ENCODE peak calls at places on chromosome X, in ten cellular contexts. One of them, this sample, is unnamed.

GRCh38 chrX:110310000-110310790 is 7.7 kb downstream of the AMMECR1 start:
- DNase-seq in NAMALWA: no peak
- DNase-seq in activated B cell treated with CpG ODN at 0.5 μM for 24 hours: no peak
- DNase-seq in effector memory CD8-positive, alpha-beta T cell: no peak
- DNase-seq in stimulated activated CD4-positive, alpha-beta T cell treated with anti-CD3 and anti-CD28 coated beads, Interleukin-2, amount 100 ng/mL, for 24 hours: no peak
- DNase-seq in AG09309: no peak
- DNase-seq in DMS153: peak
- DNase-seq in cardiac fibroblast: no peak
- DNase-seq in pancreas: no peak
- DNase-seq in RWPE1: no peak
- DNase-seq in this sample: no peak

GRCh38 chrX:9948406-9948805 is 18.8 kb upstream of the CLDN34 start:
- DNase-seq in NAMALWA: no peak
- DNase-seq in activated B cell treated with CpG ODN at 0.5 μM for 24 hours: no peak
- DNase-seq in effector memory CD8-positive, alpha-beta T cell: no peak
- DNase-seq in stimulated activated CD4-positive, alpha-beta T cell treated with anti-CD3 and anti-CD28 coated beads, Interleukin-2, amount 100 ng/mL, for 24 hours: no peak
- DNase-seq in AG09309: no peak
- DNase-seq in DMS153: no peak
- DNase-seq in cardiac fibroblast: peak
- DNase-seq in pancreas: no peak
- DNase-seq in RWPE1: no peak
- DNase-seq in this sample: no peak

GRCh38 chrX:106619797-106620196 is 8.0 kb downstream of the RADX start:
- DNase-seq in NAMALWA: peak
- DNase-seq in activated B cell treated with CpG ODN at 0.5 μM for 24 hours: no peak
- DNase-seq in effector memory CD8-positive, alpha-beta T cell: no peak
- DNase-seq in stimulated activated CD4-positive, alpha-beta T cell treated with anti-CD3 and anti-CD28 coated beads, Interleukin-2, amount 100 ng/mL, for 24 hours: no peak
- DNase-seq in AG09309: no peak
- DNase-seq in DMS153: no peak
- DNase-seq in cardiac fibroblast: peak
- DNase-seq in pancreas: no peak
- DNase-seq in RWPE1: no peak
- DNase-seq in this sample: no peak

GRCh38 chrX:10175317-10175871 is 18.6 kb downstream of the CLCN4 start:
- DNase-seq in NAMALWA: no peak
- DNase-seq in activated B cell treated with CpG ODN at 0.5 μM for 24 hours: no peak
- DNase-seq in effector memory CD8-positive, alpha-beta T cell: no peak
- DNase-seq in stimulated activated CD4-positive, alpha-beta T cell treated with anti-CD3 and anti-CD28 coated beads, Interleukin-2, amount 100 ng/mL, for 24 hours: no peak
- DNase-seq in AG09309: peak
- DNase-seq in DMS153: no peak
- DNase-seq in cardiac fibroblast: peak
- DNase-seq in pancreas: no peak
- DNase-seq in RWPE1: no peak
- DNase-seq in this sample: no peak

GRCh38 chrX:17632942-17633341 is 104.4 kb upstream of the SCML1 start:
- DNase-seq in NAMALWA: no peak
- DNase-seq in activated B cell treated with CpG ODN at 0.5 μM for 24 hours: no peak
- DNase-seq in effector memory CD8-positive, alpha-beta T cell: no peak
- DNase-seq in stimulated activated CD4-positive, alpha-beta T cell treated with anti-CD3 and anti-CD28 coated beads, Interleukin-2, amount 100 ng/mL, for 24 hours: no peak
- DNase-seq in AG09309: no peak
- DNase-seq in DMS153: no peak
- DNase-seq in cardiac fibroblast: no peak
- DNase-seq in pancreas: no peak
- DNase-seq in RWPE1: peak
- DNase-seq in this sample: no peak

GRCh38 chrX:1419545-1420355 is 27.8 kb upstream of the SLC25A6 start:
- DNase-seq in NAMALWA: no peak
- DNase-seq in activated B cell treated with CpG ODN at 0.5 μM for 24 hours: no peak
- DNase-seq in effector memory CD8-positive, alpha-beta T cell: no peak
- DNase-seq in stimulated activated CD4-positive, alpha-beta T cell treated with anti-CD3 and anti-CD28 coated beads, Interleukin-2, amount 100 ng/mL, for 24 hours: no peak
- DNase-seq in AG09309: no peak
- DNase-seq in DMS153: no peak
- DNase-seq in cardiac fibroblast: no peak
- DNase-seq in pancreas: peak
- DNase-seq in RWPE1: no peak
- DNase-seq in this sample: no peak

GRCh38 chrX:31580726-31581125 is 508.9 kb upstream of the FTHL17 start:
- DNase-seq in NAMALWA: no peak
- DNase-seq in activated B cell treated with CpG ODN at 0.5 μM for 24 hours: no peak
- DNase-seq in effector memory CD8-positive, alpha-beta T cell: no peak
- DNase-seq in stimulated activated CD4-positive, alpha-beta T cell treated with anti-CD3 and anti-CD28 coated beads, Interleukin-2, amount 100 ng/mL, for 24 hours: no peak
- DNase-seq in AG09309: peak
- DNase-seq in DMS153: no peak
- DNase-seq in cardiac fibroblast: peak
- DNase-seq in pancreas: no peak
- DNase-seq in RWPE1: peak
- DNase-seq in this sample: no peak

GRCh38 chrX:43693602-43694406 is 37.7 kb downstream of the MAOA start:
- DNase-seq in NAMALWA: no peak
- DNase-seq in activated B cell treated with CpG ODN at 0.5 μM for 24 hours: no peak
- DNase-seq in effector memory CD8-positive, alpha-beta T cell: no peak
- DNase-seq in stimulated activated CD4-positive, alpha-beta T cell treated with anti-CD3 and anti-CD28 coated beads, Interleukin-2, amount 100 ng/mL, for 24 hours: no peak
- DNase-seq in AG09309: no peak
- DNase-seq in DMS153: peak
- DNase-seq in cardiac fibroblast: no peak
- DNase-seq in pancreas: no peak
- DNase-seq in RWPE1: no peak
- DNase-seq in this sample: no peak

GRCh38 chrX:69149466-69150293 is 15.6 kb downstream of the PJA1 start:
- DNase-seq in NAMALWA: no peak
- DNase-seq in activated B cell treated with CpG ODN at 0.5 μM for 24 hours: no peak
- DNase-seq in effector memory CD8-positive, alpha-beta T cell: no peak
- DNase-seq in stimulated activated CD4-positive, alpha-beta T cell treated with anti-CD3 and anti-CD28 coated beads, Interleukin-2, amount 100 ng/mL, for 24 hours: no peak
- DNase-seq in AG09309: no peak
- DNase-seq in DMS153: no peak
- DNase-seq in cardiac fibroblast: no peak
- DNase-seq in pancreas: no peak
- DNase-seq in RWPE1: no peak
- DNase-seq in this sample: no peak

GRCh38 chrX:56564182-56564885 is 907 bp downstream of the UBQLN2 start:
- DNase-seq in NAMALWA: peak
- DNase-seq in activated B cell treated with CpG ODN at 0.5 μM for 24 hours: no peak
- DNase-seq in effector memory CD8-positive, alpha-beta T cell: no peak
- DNase-seq in stimulated activated CD4-positive, alpha-beta T cell treated with anti-CD3 and anti-CD28 coated beads, Interleukin-2, amount 100 ng/mL, for 24 hours: peak
- DNase-seq in AG09309: no peak
- DNase-seq in DMS153: no peak
- DNase-seq in cardiac fibroblast: peak
- DNase-seq in pancreas: peak
- DNase-seq in RWPE1: peak
- DNase-seq in this sample: peak

GRCh38 chrX:9327086-9327746 is 137.6 kb upstream of the TBL1X start:
- DNase-seq in NAMALWA: no peak
- DNase-seq in activated B cell treated with CpG ODN at 0.5 μM for 24 hours: no peak
- DNase-seq in effector memory CD8-positive, alpha-beta T cell: no peak
- DNase-seq in stimulated activated CD4-positive, alpha-beta T cell treated with anti-CD3 and anti-CD28 coated beads, Interleukin-2, amount 100 ng/mL, for 24 hours: no peak
- DNase-seq in AG09309: no peak
- DNase-seq in DMS153: no peak
- DNase-seq in cardiac fibroblast: no peak
- DNase-seq in pancreas: no peak
- DNase-seq in RWPE1: no peak
- DNase-seq in this sample: no peak

GRCh38 chrX:30713061-30713525 is 59.9 kb downstream of the GK start:
- DNase-seq in NAMALWA: peak
- DNase-seq in activated B cell treated with CpG ODN at 0.5 μM for 24 hours: no peak
- DNase-seq in effector memory CD8-positive, alpha-beta T cell: peak
- DNase-seq in stimulated activated CD4-positive, alpha-beta T cell treated with anti-CD3 and anti-CD28 coated beads, Interleukin-2, amount 100 ng/mL, for 24 hours: peak
- DNase-seq in AG09309: peak
- DNase-seq in DMS153: peak
- DNase-seq in cardiac fibroblast: peak
- DNase-seq in pancreas: no peak
- DNase-seq in RWPE1: peak
- DNase-seq in this sample: peak

GRCh38 chrX:108397627-108398392 is 40.4 kb downstream of the COL4A6 start:
- DNase-seq in NAMALWA: no peak
- DNase-seq in activated B cell treated with CpG ODN at 0.5 μM for 24 hours: no peak
- DNase-seq in effector memory CD8-positive, alpha-beta T cell: no peak
- DNase-seq in stimulated activated CD4-positive, alpha-beta T cell treated with anti-CD3 and anti-CD28 coated beads, Interleukin-2, amount 100 ng/mL, for 24 hours: no peak
- DNase-seq in AG09309: no peak
- DNase-seq in DMS153: no peak
- DNase-seq in cardiac fibroblast: peak
- DNase-seq in pancreas: no peak
- DNase-seq in RWPE1: peak
- DNase-seq in this sample: no peak

GRCh38 chrX:130097507-130098201 is 12.6 kb downstream of the ELF4 start:
- DNase-seq in NAMALWA: no peak
- DNase-seq in activated B cell treated with CpG ODN at 0.5 μM for 24 hours: no peak
- DNase-seq in effector memory CD8-positive, alpha-beta T cell: peak
- DNase-seq in stimulated activated CD4-positive, alpha-beta T cell treated with anti-CD3 and anti-CD28 coated beads, Interleukin-2, amount 100 ng/mL, for 24 hours: no peak
- DNase-seq in AG09309: no peak
- DNase-seq in DMS153: no peak
- DNase-seq in cardiac fibroblast: no peak
- DNase-seq in pancreas: no peak
- DNase-seq in RWPE1: no peak
- DNase-seq in this sample: no peak

GRCh38 chrX:53284684-53285447 is 3.5 kb upstream of the IQSEC2 start:
- DNase-seq in NAMALWA: peak
- DNase-seq in activated B cell treated with CpG ODN at 0.5 μM for 24 hours: peak
- DNase-seq in effector memory CD8-positive, alpha-beta T cell: peak
- DNase-seq in stimulated activated CD4-positive, alpha-beta T cell treated with anti-CD3 and anti-CD28 coated beads, Interleukin-2, amount 100 ng/mL, for 24 hours: peak
- DNase-seq in AG09309: no peak
- DNase-seq in DMS153: no peak
- DNase-seq in cardiac fibroblast: peak
- DNase-seq in pancreas: peak
- DNase-seq in RWPE1: no peak
- DNase-seq in this sample: peak

GRCh38 chrX:133985164-133986007 is at the start of gene GPC3:
- DNase-seq in NAMALWA: no peak
- DNase-seq in activated B cell treated with CpG ODN at 0.5 μM for 24 hours: peak
- DNase-seq in effector memory CD8-positive, alpha-beta T cell: peak
- DNase-seq in stimulated activated CD4-positive, alpha-beta T cell treated with anti-CD3 and anti-CD28 coated beads, Interleukin-2, amount 100 ng/mL, for 24 hours: peak
- DNase-seq in AG09309: no peak
- DNase-seq in DMS153: peak
- DNase-seq in cardiac fibroblast: peak
- DNase-seq in pancreas: peak
- DNase-seq in RWPE1: peak
- DNase-seq in this sample: peak

GRCh38 chrX:154307207-154307606 is 11.6 kb downstream of the TKTL1 start:
- DNase-seq in NAMALWA: no peak
- DNase-seq in activated B cell treated with CpG ODN at 0.5 μM for 24 hours: no peak
- DNase-seq in effector memory CD8-positive, alpha-beta T cell: no peak
- DNase-seq in stimulated activated CD4-positive, alpha-beta T cell treated with anti-CD3 and anti-CD28 coated beads, Interleukin-2, amount 100 ng/mL, for 24 hours: no peak
- DNase-seq in AG09309: no peak
- DNase-seq in DMS153: no peak
- DNase-seq in cardiac fibroblast: no peak
- DNase-seq in pancreas: no peak
- DNase-seq in RWPE1: no peak
- DNase-seq in this sample: no peak

GRCh38 chrX:30530591-30530990 is 47.0 kb downstream of the TASL start:
- DNase-seq in NAMALWA: no peak
- DNase-seq in activated B cell treated with CpG ODN at 0.5 μM for 24 hours: no peak
- DNase-seq in effector memory CD8-positive, alpha-beta T cell: no peak
- DNase-seq in stimulated activated CD4-positive, alpha-beta T cell treated with anti-CD3 and anti-CD28 coated beads, Interleukin-2, amount 100 ng/mL, for 24 hours: no peak
- DNase-seq in AG09309: no peak
- DNase-seq in DMS153: no peak
- DNase-seq in cardiac fibroblast: peak
- DNase-seq in pancreas: no peak
- DNase-seq in RWPE1: no peak
- DNase-seq in this sample: no peak

GRCh38 chrX:47581731-47582647 is at the start of gene TIMP1:
- DNase-seq in NAMALWA: no peak
- DNase-seq in activated B cell treated with CpG ODN at 0.5 μM for 24 hours: peak
- DNase-seq in effector memory CD8-positive, alpha-beta T cell: peak
- DNase-seq in stimulated activated CD4-positive, alpha-beta T cell treated with anti-CD3 and anti-CD28 coated beads, Interleukin-2, amount 100 ng/mL, for 24 hours: peak
- DNase-seq in AG09309: peak
- DNase-seq in DMS153: no peak
- DNase-seq in cardiac fibroblast: peak
- DNase-seq in pancreas: peak
- DNase-seq in RWPE1: peak
- DNase-seq in this sample: peak

GRCh38 chrX:101071585-101071984 is 7.1 kb upstream of the TMEM35A start:
- DNase-seq in NAMALWA: no peak
- DNase-seq in activated B cell treated with CpG ODN at 0.5 μM for 24 hours: no peak
- DNase-seq in effector memory CD8-positive, alpha-beta T cell: no peak
- DNase-seq in stimulated activated CD4-positive, alpha-beta T cell treated with anti-CD3 and anti-CD28 coated beads, Interleukin-2, amount 100 ng/mL, for 24 hours: no peak
- DNase-seq in AG09309: no peak
- DNase-seq in DMS153: no peak
- DNase-seq in cardiac fibroblast: no peak
- DNase-seq in pancreas: no peak
- DNase-seq in RWPE1: no peak
- DNase-seq in this sample: no peak

GRCh38 chrX:1576201-1577101 is 15.0 kb upstream of the AKAP17A start:
- DNase-seq in NAMALWA: no peak
- DNase-seq in activated B cell treated with CpG ODN at 0.5 μM for 24 hours: no peak
- DNase-seq in effector memory CD8-positive, alpha-beta T cell: no peak
- DNase-seq in stimulated activated CD4-positive, alpha-beta T cell treated with anti-CD3 and anti-CD28 coated beads, Interleukin-2, amount 100 ng/mL, for 24 hours: peak
- DNase-seq in AG09309: no peak
- DNase-seq in DMS153: no peak
- DNase-seq in cardiac fibroblast: no peak
- DNase-seq in pancreas: no peak
- DNase-seq in RWPE1: no peak
- DNase-seq in this sample: no peak

GRCh38 chrX:439236-439635 is 52.5 kb upstream of the PPP2R3B start:
- DNase-seq in NAMALWA: no peak
- DNase-seq in activated B cell treated with CpG ODN at 0.5 μM for 24 hours: no peak
- DNase-seq in effector memory CD8-positive, alpha-beta T cell: no peak
- DNase-seq in stimulated activated CD4-positive, alpha-beta T cell treated with anti-CD3 and anti-CD28 coated beads, Interleukin-2, amount 100 ng/mL, for 24 hours: no peak
- DNase-seq in AG09309: no peak
- DNase-seq in DMS153: no peak
- DNase-seq in cardiac fibroblast: no peak
- DNase-seq in pancreas: no peak
- DNase-seq in RWPE1: no peak
- DNase-seq in this sample: no peak

GRCh38 chrX:136920001-136920400 is 39.5 kb upstream of the RBMX start:
- DNase-seq in NAMALWA: no peak
- DNase-seq in activated B cell treated with CpG ODN at 0.5 μM for 24 hours: no peak
- DNase-seq in effector memory CD8-positive, alpha-beta T cell: no peak
- DNase-seq in stimulated activated CD4-positive, alpha-beta T cell treated with anti-CD3 and anti-CD28 coated beads, Interleukin-2, amount 100 ng/mL, for 24 hours: no peak
- DNase-seq in AG09309: no peak
- DNase-seq in DMS153: no peak
- DNase-seq in cardiac fibroblast: peak
- DNase-seq in pancreas: no peak
- DNase-seq in RWPE1: no peak
- DNase-seq in this sample: no peak

GRCh38 chrX:135308345-135308855 is 880 bp upstream of the ETDC start:
- DNase-seq in NAMALWA: no peak
- DNase-seq in activated B cell treated with CpG ODN at 0.5 μM for 24 hours: no peak
- DNase-seq in effector memory CD8-positive, alpha-beta T cell: no peak
- DNase-seq in stimulated activated CD4-positive, alpha-beta T cell treated with anti-CD3 and anti-CD28 coated beads, Interleukin-2, amount 100 ng/mL, for 24 hours: no peak
- DNase-seq in AG09309: no peak
- DNase-seq in DMS153: no peak
- DNase-seq in cardiac fibroblast: no peak
- DNase-seq in pancreas: no peak
- DNase-seq in RWPE1: no peak
- DNase-seq in this sample: no peak

GRCh38 chrX:153944140-153944799 is at the start of gene RENBP:
- DNase-seq in NAMALWA: peak
- DNase-seq in activated B cell treated with CpG ODN at 0.5 μM for 24 hours: no peak
- DNase-seq in effector memory CD8-positive, alpha-beta T cell: no peak
- DNase-seq in stimulated activated CD4-positive, alpha-beta T cell treated with anti-CD3 and anti-CD28 coated beads, Interleukin-2, amount 100 ng/mL, for 24 hours: peak
- DNase-seq in AG09309: no peak
- DNase-seq in DMS153: no peak
- DNase-seq in cardiac fibroblast: no peak
- DNase-seq in pancreas: no peak
- DNase-seq in RWPE1: no peak
- DNase-seq in this sample: no peak

GRCh38 chrX:6292599-6292998 is 63.9 kb upstream of the NLGN4X start:
- DNase-seq in NAMALWA: peak
- DNase-seq in activated B cell treated with CpG ODN at 0.5 μM for 24 hours: no peak
- DNase-seq in effector memory CD8-positive, alpha-beta T cell: no peak
- DNase-seq in stimulated activated CD4-positive, alpha-beta T cell treated with anti-CD3 and anti-CD28 coated beads, Interleukin-2, amount 100 ng/mL, for 24 hours: no peak
- DNase-seq in AG09309: no peak
- DNase-seq in DMS153: no peak
- DNase-seq in cardiac fibroblast: no peak
- DNase-seq in pancreas: no peak
- DNase-seq in RWPE1: no peak
- DNase-seq in this sample: no peak